ENCODE peak calls at places on chromosome 17, in six cellular contexts. P is astrocyte, C is kidney, Q is lung, B is brain microvascular endothelial cell, F is transverse colon. D is an unnamed sample.
A peak's percentile ranks its signal among the peaks of the same experiment; 100 is the strongest.

GRCh38 chr17:50883850-50884291 is 17.7 kb upstream of the TOB1 start:
- DNase-seq in F (peak; percentile 47), C (no peak), Q (peak; percentile 46), B (no peak), P (no peak), D (no peak)

GRCh38 chr17:79330229-79330628 is 255.6 kb downstream of the ENGASE start:
- DNase-seq in C (no peak), F (no peak), Q (no peak), P (no peak), B (no peak), D (no peak)

GRCh38 chr17:45160505-45161287 is 979 bp upstream of the HEXIM2 start:
- DNase-seq in Q (peak; percentile 64), C (peak; percentile 94), P (peak; percentile 57), F (peak; percentile 67), B (peak; percentile 48), D (peak; percentile 92)

GRCh38 chr17:63984206-63984605 is 11.5 kb upstream of the SCN4A start:
- DNase-seq in B (no peak), C (peak; percentile 17), Q (no peak), F (no peak), P (peak; percentile 57), D (no peak)

GRCh38 chr17:33955461-33955860 is 299.6 kb upstream of the CCL2 start:
- DNase-seq in Q (no peak), B (no peak), C (no peak), F (no peak), P (no peak), D (no peak)

GRCh38 chr17:66654341-66654740 is 180.6 kb upstream of the CACNG5 start:
- DNase-seq in P (peak; percentile 65), Q (no peak), B (peak; percentile 39), F (no peak), C (no peak), D (no peak)

GRCh38 chr17:40341808-40342574 is 22.5 kb downstream of the GJD3 start:
- DNase-seq in C (peak; percentile 96), F (peak; percentile 86), B (peak; percentile 66), P (peak; percentile 55), Q (peak; percentile 84), D (peak; percentile 95)

GRCh38 chr17:51121620-51122472 is 1.2 kb upstream of the SPAG9 start:
- DNase-seq in F (peak; percentile 93), B (peak; percentile 96), Q (peak; percentile 93), C (peak; percentile 95), P (peak; percentile 90), D (peak; percentile 90)

GRCh38 chr17:47238321-47239010 is 15.2 kb upstream of the ITGB3 start:
- DNase-seq in C (no peak), B (no peak), P (no peak), Q (no peak), F (no peak), D (no peak)

GRCh38 chr17:7858487-7858832 is 657 bp downstream of the CYB5D1 start:
- DNase-seq in P (peak; percentile 39), Q (no peak), F (peak; percentile 53), B (peak; percentile 29), C (peak; percentile 84), D (peak; percentile 64)

GRCh38 chr17:45237686-45238085 is 16.0 kb downstream of the FMNL1 start:
- DNase-seq in F (no peak), P (no peak), Q (no peak), B (no peak), C (no peak), D (no peak)

GRCh38 chr17:27533874-27534815 is 77.9 kb downstream of the KSR1 start:
- DNase-seq in F (peak; percentile 33), B (peak; percentile 92), C (no peak), P (peak; percentile 97), Q (no peak), D (peak; percentile 54)

GRCh38 chr17:385195-385835 is 32.7 kb upstream of the RPH3AL start:
- DNase-seq in F (peak; percentile 42), P (no peak), B (no peak), C (peak; percentile 92), Q (peak; percentile 60), D (peak; percentile 49)

GRCh38 chr17:6657633-6658287 is 6.2 kb downstream of the C17orf100 start:
- DNase-seq in P (no peak), Q (no peak), B (no peak), C (no peak), F (no peak), D (no peak)

GRCh38 chr17:46972346-46972745 is 6.7 kb downstream of the RPRML start:
- DNase-seq in B (no peak), P (no peak), Q (no peak), F (peak; percentile 35), C (peak; percentile 37), D (no peak)

GRCh38 chr17:57243171-57243622 is 13.1 kb upstream of the MSI2 start:
- DNase-seq in B (peak; percentile 61), C (no peak), Q (peak; percentile 68), P (peak; percentile 24), F (peak; percentile 79), D (peak; percentile 76)

GRCh38 chr17:61453563-61453962 is 1.3 kb downstream of the TBX4 start:
- DNase-seq in C (no peak), F (no peak), P (peak; percentile 8), Q (no peak), B (no peak), D (no peak)

GRCh38 chr17:33055171-33055611 is 63.5 kb downstream of the SPACA3 start:
- DNase-seq in P (peak; percentile 12), Q (no peak), F (no peak), B (no peak), C (no peak), D (no peak)

GRCh38 chr17:73851921-73852320 is 207.7 kb upstream of the SDK2 start:
- DNase-seq in B (no peak), P (no peak), C (no peak), Q (no peak), F (no peak), D (no peak)

GRCh38 chr17:2056221-2057129 is 1.6 kb downstream of the HIC1 start:
- DNase-seq in C (peak; percentile 84), Q (no peak), B (peak; percentile 27), P (no peak), F (peak; percentile 42), D (no peak)

GRCh38 chr17:67049025-67049739 is 4.8 kb downstream of the CACNG1 start:
- DNase-seq in F (no peak), C (no peak), B (no peak), P (no peak), Q (no peak), D (no peak)

GRCh38 chr17:72122668-72123495 is 2.1 kb downstream of the SOX9 start:
- DNase-seq in B (no peak), C (no peak), F (peak; percentile 52), Q (no peak), P (peak; percentile 62), D (peak; percentile 41)

GRCh38 chr17:44002141-44002848 is 2.1 kb upstream of the NAGS start:
- DNase-seq in F (no peak), Q (no peak), P (peak; percentile 30), B (peak; percentile 57), C (no peak), D (no peak)

GRCh38 chr17:66661411-66661843 is 173.5 kb upstream of the CACNG5 start:
- DNase-seq in B (peak; percentile 25), P (peak; percentile 53), F (no peak), Q (no peak), C (no peak), D (no peak)

GRCh38 chr17:33163827-33164555 is 129.1 kb downstream of the ASIC2 start:
- DNase-seq in B (no peak), C (no peak), P (peak; percentile 81), F (no peak), Q (no peak), D (no peak)

GRCh38 chr17:45096926-45097325 is 35.4 kb downstream of the PLCD3 start:
- DNase-seq in B (no peak), F (no peak), P (no peak), C (no peak), Q (no peak), D (no peak)

GRCh38 chr17:45200701-45201100 is 21.0 kb upstream of the FMNL1 start:
- DNase-seq in B (no peak), Q (no peak), F (no peak), C (no peak), P (no peak), D (no peak)

GRCh38 chr17:21245703-21246102 is 7.5 kb downstream of the NATD1 start:
- DNase-seq in P (no peak), C (no peak), B (no peak), Q (no peak), F (no peak), D (no peak)

GRCh38 chr17:21242026-21242700 is 11.0 kb downstream of the NATD1 start:
- DNase-seq in B (no peak), Q (no peak), P (no peak), C (no peak), F (no peak), D (no peak)

GRCh38 chr17:21241564-21241963 is 11.6 kb downstream of the NATD1 start:
- DNase-seq in C (no peak), B (no peak), P (no peak), Q (no peak), F (no peak), D (no peak)

GRCh38 chr17:21242780-21243515 is 10.3 kb downstream of the NATD1 start:
- DNase-seq in Q (no peak), B (no peak), F (no peak), C (no peak), P (no peak), D (no peak)

GRCh38 chr17:21243516-21244303 is 9.5 kb downstream of the NATD1 start:
- DNase-seq in B (no peak), P (no peak), Q (no peak), F (no peak), C (no peak), D (no peak)
- TF ChIP-seq CTCF in B (no peak), P (no peak), Q (no peak), F (no peak), C (no peak), D (no peak)

GRCh38 chr17:75558666-75559530 is 28.7 kb upstream of the MYO15B start:
- DNase-seq in B (no peak), F (no peak), Q (no peak), P (no peak), C (no peak), D (peak; percentile 14)
- H3K4me3 ChIP-seq in B (no peak overlapping the region), F (no peak overlapping the region), Q (no peak overlapping the region), P (no peak overlapping the region), C (no peak overlapping the region), D (no peak overlapping the region)

GRCh38 chr17:39094607-39095308 is 56.7 kb downstream of the PLXDC1 start:
- DNase-seq in Q (no peak), B (no peak), C (peak; percentile 80), F (peak; percentile 22), P (peak; percentile 20), D (no peak)

GRCh38 chr17:39097537-39097936 is 53.9 kb downstream of the PLXDC1 start:
- DNase-seq in B (no peak), P (no peak), F (no peak), C (no peak), Q (no peak), D (no peak)

GRCh38 chr17:39097159-39097519 is 54.3 kb downstream of the PLXDC1 start:
- DNase-seq in F (no peak), P (no peak), Q (no peak), C (no peak), B (no peak), D (peak; percentile 77)

GRCh38 chr17:39095309-39095686 is 56.1 kb downstream of the PLXDC1 start:
- DNase-seq in P (no peak), Q (no peak), C (no peak), B (no peak), F (no peak), D (no peak)

GRCh38 chr17:39096435-39097158 is 54.8 kb downstream of the PLXDC1 start:
- DNase-seq in C (no peak), P (no peak), Q (no peak), F (peak; percentile 33), B (no peak), D (peak; percentile 75)
- H3K27ac ChIP-seq in C (peak overlapping the region; percentile 10), P (no peak overlapping the region), Q (peak overlapping the region; percentile 7), F (peak overlapping the region; percentile 63), B (no peak overlapping the region), D (peak overlapping the region; percentile 87)

GRCh38 chr17:49515196-49515770 is 20.2 kb downstream of the NGFR start:
- DNase-seq in B (peak; percentile 74), Q (peak; percentile 62), P (peak; percentile 93), C (peak; percentile 97), F (peak; percentile 74), D (peak; percentile 97)
- TF ChIP-seq CTCF in B (peak; percentile 52), Q (no peak), P (no peak), C (no peak), F (no peak), D (peak; percentile 8)

D was measured in WERI-Rb-1.